ENCODE peak calls at places on chromosomes 13 and 19, in nine cellular contexts. L is GM12878, G is transverse colon, T is H1, W is breast epithelium, J is spleen, P is prostate gland, R is esophagus muscularis mucosa, H is K562. N is an unnamed sample.

GRCh38 chr19:2798733-2799132 is 13.4 kb downstream of the THOP1 start:
- DNase-seq in G (no peak), W (no peak), P (no peak), R (no peak), H (no peak), L (no peak), J (no peak), T (no peak), N (no peak)

GRCh38 chr13:108276060-108276459 is 6.5 kb downstream of the TNFSF13B start:
- DNase-seq in L (no peak), P (no peak), W (no peak), G (no peak), H (no peak), J (no peak), R (no peak), T (no peak), N (peak)

GRCh38 chr13:74045583-74045982 is 88.6 kb downstream of the KLF12 start:
- DNase-seq in R (no peak), P (no peak), T (no peak), J (peak), W (no peak), H (no peak), G (no peak), L (no peak), N (no peak)

GRCh38 chr13:20161275-20161950 is 561 bp upstream of the GJA3 start:
- DNase-seq in G (peak), R (no peak), J (peak), T (no peak), P (no peak), H (no peak), W (no peak), L (no peak), N (no peak)

GRCh38 chr19:39830406-39830805 is 3.6 kb downstream of the DYRK1B start:
- DNase-seq in J (no peak), L (no peak), R (no peak), T (no peak), P (no peak), H (no peak), G (no peak), W (no peak), N (no peak)

GRCh38 chr13:96238861-96239260 is 149.0 kb downstream of the HS6ST3 start:
- DNase-seq in R (no peak), H (no peak), T (no peak), W (no peak), G (no peak), L (no peak), P (no peak), J (no peak), N (no peak)

GRCh38 chr13:89455741-89456140 is 1784.6 kb downstream of the SLITRK5 start:
- DNase-seq in J (no peak), H (no peak), T (no peak), L (no peak), P (no peak), W (no peak), R (no peak), G (no peak), N (no peak)

GRCh38 chr13:102817907-102818306 is 19.0 kb downstream of the BIVM start:
- DNase-seq in R (no peak), L (no peak), J (no peak), P (no peak), H (no peak), W (no peak), G (no peak), T (no peak), N (no peak)

GRCh38 chr19:47534628-47535027 is 19.8 kb upstream of the NAPA start:
- DNase-seq in L (no peak), H (no peak), T (no peak), J (no peak), W (no peak), G (no peak), P (no peak), R (no peak), N (no peak)

DNA sequence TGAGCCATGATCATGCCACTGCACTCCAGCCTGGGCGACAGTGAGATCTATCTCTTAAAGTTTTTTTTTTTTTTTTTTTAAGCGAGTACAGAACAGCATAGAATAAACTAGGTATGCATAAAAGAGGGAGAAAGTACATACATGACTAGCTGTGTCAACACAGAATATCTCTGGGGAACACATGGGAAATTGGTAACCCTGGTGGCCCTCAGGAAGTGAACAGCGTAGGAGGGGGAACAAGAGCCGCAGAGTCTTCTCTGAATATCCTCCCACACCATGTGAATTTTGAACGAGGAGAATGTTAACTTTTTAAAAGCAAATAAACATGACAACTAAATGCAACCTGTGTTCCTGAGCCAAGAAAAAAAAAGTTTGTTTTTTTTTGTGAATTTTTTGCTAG is 15.2 kb downstream of the PHLDB3 start:
- DNase-seq in H (no peak), T (no peak), J (no peak), R (no peak), G (no peak), L (peak), P (no peak), W (no peak), N (no peak)
- TF ChIP-seq POLR2A in H (no peak), T (no peak), J (no peak), R (no peak), G (no peak), L (no peak), P (no peak), W (no peak), N (no peak)

GRCh38 chr19:6662692-6663091 is 7.3 kb downstream of the TNFSF14 start:
- DNase-seq in R (no peak), J (peak), W (no peak), T (no peak), P (no peak), G (no peak), L (no peak), H (no peak), N (no peak)
- H3K27ac ChIP-seq in R (no peak), J (no peak), W (no peak), T (no peak), P (no peak), G (no peak), L (peak), H (no peak), N (no peak)

GRCh38 chr13:25319781-25320180 is 18.4 kb downstream of the NUP58 start:
- DNase-seq in H (no peak), P (no peak), J (no peak), R (no peak), W (no peak), T (no peak), G (no peak), L (no peak), N (no peak)
- TF ChIP-seq POLR2AphosphoS5 in H (no peak), P (no peak), J (no peak), R (no peak), W (no peak), T (no peak), G (no peak), L (no peak), N (no peak)

GRCh38 chr19:55642153-55643002 is 1.1 kb upstream of the ZNF581 start:
- DNase-seq in J (peak), P (no peak), L (no peak), G (peak), R (no peak), T (no peak), W (no peak), H (no peak), N (peak)

GRCh38 chr19:55643733-55644116 is 276 bp downstream of the ZNF581 start:
- DNase-seq in T (no peak), H (no peak), L (no peak), W (no peak), G (no peak), P (no peak), J (no peak), R (no peak), N (no peak)

GRCh38 chr19:55644191-55644833 is 863 bp downstream of the ZNF581 start:
- DNase-seq in L (no peak), H (no peak), T (no peak), R (no peak), W (no peak), J (no peak), G (no peak), P (no peak), N (no peak)

GRCh38 chr19:55641376-55642152 is 762 bp downstream of the ZNF580 start:
- DNase-seq in J (no peak), L (no peak), G (no peak), H (peak), P (no peak), W (no peak), R (no peak), T (no peak), N (no peak)

DNA sequence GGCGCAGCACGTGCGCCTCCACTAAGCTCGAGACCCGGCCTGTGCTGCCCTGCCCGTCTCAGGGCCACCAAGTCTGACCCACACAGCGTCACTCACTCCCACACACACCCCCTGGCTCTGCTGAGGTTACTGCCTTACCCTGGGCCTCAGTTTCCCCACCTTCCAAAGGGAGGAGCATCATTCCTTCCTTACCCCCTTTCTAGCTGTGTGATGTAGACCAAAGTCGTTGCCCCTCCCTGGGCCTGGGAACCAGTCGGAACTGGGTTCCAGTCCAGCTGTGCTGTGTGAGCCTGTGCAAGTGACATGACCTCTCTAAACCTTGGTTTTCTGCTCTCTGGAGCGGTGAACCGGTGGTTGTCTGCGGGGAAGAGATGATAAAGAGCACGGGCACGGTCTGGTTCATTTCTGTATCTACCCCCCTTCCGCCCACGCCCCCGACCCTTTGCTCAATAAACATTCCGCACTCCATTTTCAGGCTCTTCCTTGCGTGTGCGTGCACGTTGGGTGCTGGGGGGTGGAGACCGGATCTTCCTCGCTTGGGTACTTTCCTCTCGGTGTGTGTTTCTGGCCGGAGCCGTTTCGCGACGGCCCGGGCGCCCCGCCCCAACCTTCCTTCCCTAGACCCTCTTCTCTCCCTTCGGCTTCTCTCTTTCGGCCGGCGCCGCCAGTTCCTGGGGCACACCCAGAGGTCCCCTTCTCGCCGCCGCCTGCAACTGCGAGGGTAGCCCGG is at the start of gene ZNF581:
- DNase-seq in W (no peak), L (peak), J (peak), G (peak), T (no peak), H (peak), R (no peak), P (peak), N (peak)
- TF ChIP-seq POLR2A in W (no peak), L (peak), J (no peak), G (peak), T (peak), H (peak), R (no peak), P (no peak), N (no peak)

DNA sequence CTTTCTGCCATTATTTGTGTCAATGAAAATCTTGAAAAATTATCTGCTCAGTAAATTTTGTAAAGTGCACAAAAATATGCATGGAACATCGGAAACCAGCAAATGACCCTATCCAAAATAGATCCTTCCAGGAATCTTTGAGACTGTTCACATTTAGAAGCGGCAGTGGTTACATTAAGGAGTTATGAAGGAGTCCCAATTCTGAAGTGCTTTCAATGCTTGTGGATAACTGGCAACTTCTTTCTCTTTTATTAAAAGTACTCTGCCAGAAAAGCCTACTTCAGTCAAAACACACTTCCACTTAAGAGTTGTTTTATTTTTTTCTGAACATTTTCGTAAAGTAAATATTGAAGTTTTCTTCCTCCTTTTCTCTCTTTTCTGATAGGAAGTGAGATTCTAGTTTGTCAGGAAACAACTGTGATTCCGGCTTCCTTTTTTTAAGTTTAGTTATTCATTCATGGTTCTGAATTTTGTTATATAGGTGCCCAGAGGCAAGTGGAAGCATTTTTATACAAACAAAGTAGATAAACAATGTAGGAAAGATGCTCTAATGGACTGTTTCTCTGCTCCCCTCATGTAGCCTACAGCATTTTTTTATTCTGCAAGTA is 83.5 kb downstream of the PCDH9 start:
- DNase-seq in H (no peak), G (no peak), J (no peak), R (no peak), P (no peak), T (no peak), W (no peak), L (no peak), N (no peak)
- H3K27ac ChIP-seq in H (no peak), G (no peak), J (no peak), R (peak), P (no peak), T (no peak), W (no peak), L (no peak), N (no peak)

GRCh38 chr13:76471486-76471885 is 414.7 kb downstream of the KCTD12 start:
- DNase-seq in J (no peak), G (no peak), H (no peak), R (no peak), L (no peak), W (no peak), P (no peak), T (no peak), N (no peak)
- TF ChIP-seq POLR2AphosphoS5 in J (no peak), G (no peak), H (no peak), R (no peak), L (no peak), W (no peak), P (no peak), T (no peak), N (no peak)

DNA sequence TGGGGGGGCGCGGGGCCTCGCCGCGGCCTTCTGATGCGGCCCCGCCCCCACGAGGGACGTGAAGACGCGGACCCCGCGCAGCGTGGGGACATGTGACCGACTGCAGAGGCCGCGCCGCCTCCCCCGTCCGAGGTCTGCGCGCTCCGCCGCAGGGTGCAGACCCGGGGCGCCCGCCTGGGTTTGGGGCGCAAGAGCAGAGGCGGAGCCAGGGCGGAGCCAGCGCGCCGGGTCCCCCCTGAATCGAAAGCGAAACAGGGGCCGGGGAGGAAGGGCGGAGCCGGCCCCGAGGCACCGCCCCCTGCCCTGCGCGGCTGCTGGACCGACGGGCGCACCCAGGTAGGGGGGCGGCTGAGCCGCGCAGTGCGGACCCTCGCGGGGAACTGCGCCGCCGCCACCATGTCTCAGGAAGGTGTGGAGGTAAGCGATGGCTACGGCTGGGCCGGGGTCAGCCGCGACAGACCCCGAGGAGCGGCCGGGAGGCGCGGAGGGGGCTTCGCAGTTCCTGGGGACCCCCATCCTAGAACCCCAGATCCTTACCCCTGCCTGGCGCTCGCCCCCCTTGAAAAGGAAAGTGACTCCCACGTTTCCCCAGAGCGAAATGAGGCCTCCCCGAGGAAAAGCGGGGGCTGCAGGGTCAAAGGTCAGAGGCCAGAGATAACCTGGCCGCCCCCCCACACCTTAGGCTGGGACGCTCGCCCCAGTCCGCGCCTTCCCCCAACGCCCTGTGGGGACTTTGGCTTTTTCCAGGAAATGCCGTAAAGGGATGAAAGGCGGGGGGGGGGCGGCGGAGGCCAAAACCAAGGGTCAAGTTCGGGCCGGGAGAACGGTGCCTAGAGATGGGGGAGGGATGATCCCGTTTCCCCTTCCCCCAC is at the start of gene SHFL:
- DNase-seq in L (no peak), J (peak), T (no peak), P (peak), W (peak), H (peak), G (peak), R (no peak), N (peak)
- TF ChIP-seq POLR2A in L (peak), J (no peak), T (peak), P (peak), W (peak), H (peak), G (no peak), R (no peak), N (no peak)

GRCh38 chr19:34457446-34457845 is 24.1 kb upstream of the WTIP start:
- DNase-seq in L (no peak), R (no peak), T (no peak), P (no peak), J (no peak), G (no peak), H (no peak), W (no peak), N (no peak)
- H3K27ac ChIP-seq in L (no peak), R (no peak), T (no peak), P (no peak), J (no peak), G (no peak), H (no peak), W (no peak), N (no peak)

GRCh38 chr19:44755219-44755618 is 6.7 kb downstream of the BCL3 start:
- DNase-seq in L (no peak), H (no peak), W (no peak), R (no peak), P (no peak), T (no peak), J (no peak), G (no peak), N (no peak)
- TF ChIP-seq POLR2AphosphoS5 in L (no peak), H (no peak), W (no peak), R (no peak), P (no peak), T (no peak), J (no peak), G (no peak), N (no peak)

DNA sequence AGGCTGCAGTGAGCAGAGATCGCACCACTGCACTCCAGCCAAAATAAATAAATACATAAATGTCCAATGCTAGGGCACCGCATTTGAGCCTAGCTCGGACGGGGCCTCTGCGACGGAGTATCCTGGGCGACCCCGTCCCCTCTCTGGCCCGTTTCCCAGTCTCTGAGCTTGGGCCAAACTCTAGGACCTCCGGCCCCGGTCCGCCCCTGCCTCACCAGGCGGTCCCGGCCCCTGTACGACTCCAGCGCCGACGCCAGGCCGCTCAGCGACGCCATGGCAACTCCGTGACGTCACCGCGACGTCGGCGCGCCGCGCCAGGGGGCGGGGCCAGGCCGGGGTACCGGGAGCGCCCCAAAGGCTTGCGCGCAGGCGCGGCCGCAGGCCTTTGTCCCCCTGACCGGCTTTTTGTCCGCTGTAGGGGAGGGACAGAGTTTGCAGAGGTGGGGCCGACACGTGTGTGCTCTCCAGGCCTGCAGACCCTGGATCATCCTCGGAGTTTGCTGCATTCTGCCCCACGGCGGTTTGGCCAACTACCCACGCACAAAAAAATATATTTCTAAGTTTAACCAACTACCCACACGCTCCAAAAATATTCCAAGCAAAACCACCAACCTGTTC is at the start of gene PEX11G:
- DNase-seq in H (peak), T (peak), W (peak), G (peak), R (peak), P (peak), L (peak), J (peak), N (peak)
- TF ChIP-seq POLR2A in H (peak), T (peak), W (peak), G (peak), R (peak), P (peak), L (peak), J (peak), N (no peak)